ENCODE peak calls at places on chromosomes 11 and 22, in ten cellular contexts. H is left ventricle myocardium inferior, T is suprapubic skin, R is neural progenitor cell, F is mammary epithelial cell, A is foreskin fibroblast, X is heart left ventricle, I is epithelial cell of esophagus, S is IMR-90, Y is cardiac muscle cell. G is an unnamed sample.

GRCh38 chr11:14500181-14500651 is 605 bp upstream of the COPB1 start:
- DNase-seq in R (peak; percentile 24), S (peak; percentile 68), A (peak; percentile 60), Y (peak; percentile 42), H (peak; percentile 50), I (peak; percentile 61), F (peak; percentile 40), T (no peak), X (no peak), G (peak; percentile 47)

GRCh38 chr11:77821349-77821851 is 456 bp downstream of the AAMDC start:
- DNase-seq in T (no peak), R (no peak), Y (peak; percentile 55), F (peak; percentile 33), A (peak; percentile 18), S (peak; percentile 40), H (peak; percentile 21), X (peak; percentile 55), I (peak; percentile 27), G (peak; percentile 32)

GRCh38 chr11:130592056-130592455 is 143.6 kb downstream of the ADAMTS15 start:
- DNase-seq in F (peak; percentile 68), S (peak; percentile 57), T (no peak), Y (no peak), A (no peak), I (peak; percentile 64), X (no peak), R (no peak), H (no peak), G (peak; percentile 18)

GRCh38 chr11:80007616-80008015 is 566.8 kb upstream of the TENM4 start:
- DNase-seq in R (no peak), S (no peak), A (no peak), T (no peak), H (no peak), Y (no peak), X (no peak), I (peak; percentile 2), F (peak; percentile 23), G (no peak)

GRCh38 chr11:117595440-117595839 is 201.6 kb downstream of the DSCAML1 start:
- DNase-seq in A (no peak), T (no peak), X (no peak), H (no peak), R (no peak), Y (no peak), I (no peak), F (no peak), S (no peak), G (no peak)

GRCh38 chr11:17559341-17560087 is 12.5 kb downstream of the OTOG start:
- DNase-seq in F (no peak), R (no peak), S (no peak), I (no peak), A (no peak), T (no peak), X (no peak), Y (no peak), H (no peak), G (no peak)

GRCh38 chr11:68033708-68034045 is 3.2 kb downstream of the NDUFS8 start:
- DNase-seq in R (no peak), A (no peak), T (no peak), Y (no peak), X (no peak), F (no peak), I (no peak), S (no peak), H (peak; percentile 71), G (no peak)

GRCh38 chr11:30478923-30479322 is 107.2 kb downstream of the MPPED2 start:
- DNase-seq in X (peak; percentile 62), S (no peak), A (no peak), F (no peak), I (no peak), Y (peak; percentile 49), T (no peak), R (peak; percentile 16), H (peak; percentile 59), G (no peak)

GRCh38 chr11:55726715-55727324 is 46.4 kb upstream of the OR5D13 start:
- DNase-seq in I (no peak), X (no peak), Y (no peak), A (no peak), R (no peak), T (no peak), H (no peak), S (no peak), F (no peak), G (no peak)

GRCh38 chr11:6695377-6695776 is 12.2 kb upstream of the MRPL17 start:
- DNase-seq in F (no peak), T (no peak), Y (no peak), H (no peak), X (no peak), R (no peak), S (peak; percentile 60), I (no peak), A (peak; percentile 82), G (peak; percentile 33)

GRCh38 chr11:11579012-11579755 is 42.6 kb downstream of the GALNT18 start:
- DNase-seq in Y (no peak), I (no peak), S (no peak), T (no peak), F (no peak), H (peak; percentile 36), A (no peak), X (no peak), R (no peak), G (no peak)

GRCh38 chr22:19822301-19823117 is 32.2 kb downstream of the GNB1L start:
- DNase-seq in F (no peak), T (peak; percentile 57), I (no peak), X (peak; percentile 46), Y (peak; percentile 14), S (no peak), H (no peak), R (no peak), A (no peak), G (no peak)

GRCh38 chr11:113554531-113554930 is 79.3 kb upstream of the DRD2 start:
- DNase-seq in H (no peak), Y (no peak), S (no peak), I (peak; percentile 23), R (no peak), F (no peak), T (no peak), A (no peak), X (no peak), G (no peak)

GRCh38 chr11:113551645-113552044 is 76.4 kb upstream of the DRD2 start:
- DNase-seq in S (no peak), X (no peak), Y (no peak), R (no peak), A (no peak), I (no peak), T (no peak), H (no peak), F (no peak), G (no peak)

GRCh38 chr11:113553905-113554304 is 78.7 kb upstream of the DRD2 start:
- DNase-seq in I (no peak), Y (peak; percentile 26), A (no peak), T (no peak), F (no peak), X (no peak), H (no peak), S (no peak), R (peak; percentile 31), G (no peak)

GRCh38 chr11:113552271-113552670 is 77.1 kb upstream of the DRD2 start:
- DNase-seq in T (no peak), A (no peak), Y (no peak), X (no peak), S (no peak), F (no peak), R (no peak), H (no peak), I (no peak), G (no peak)

GRCh38 chr11:113553235-113553634 is 78.0 kb upstream of the DRD2 start:
- DNase-seq in I (peak; percentile 76), A (peak; percentile 52), H (no peak), Y (no peak), S (peak; percentile 89), T (no peak), X (no peak), R (peak; percentile 59), F (peak; percentile 85), G (peak; percentile 89)
- H3K4me3 ChIP-seq in I (no peak overlapping the region), A (no peak overlapping the region), H (no peak overlapping the region), Y (no peak overlapping the region), S (no peak overlapping the region), T (no peak overlapping the region), X (no peak overlapping the region), R (no peak overlapping the region), F (no peak overlapping the region), G (no peak overlapping the region)

DNA sequence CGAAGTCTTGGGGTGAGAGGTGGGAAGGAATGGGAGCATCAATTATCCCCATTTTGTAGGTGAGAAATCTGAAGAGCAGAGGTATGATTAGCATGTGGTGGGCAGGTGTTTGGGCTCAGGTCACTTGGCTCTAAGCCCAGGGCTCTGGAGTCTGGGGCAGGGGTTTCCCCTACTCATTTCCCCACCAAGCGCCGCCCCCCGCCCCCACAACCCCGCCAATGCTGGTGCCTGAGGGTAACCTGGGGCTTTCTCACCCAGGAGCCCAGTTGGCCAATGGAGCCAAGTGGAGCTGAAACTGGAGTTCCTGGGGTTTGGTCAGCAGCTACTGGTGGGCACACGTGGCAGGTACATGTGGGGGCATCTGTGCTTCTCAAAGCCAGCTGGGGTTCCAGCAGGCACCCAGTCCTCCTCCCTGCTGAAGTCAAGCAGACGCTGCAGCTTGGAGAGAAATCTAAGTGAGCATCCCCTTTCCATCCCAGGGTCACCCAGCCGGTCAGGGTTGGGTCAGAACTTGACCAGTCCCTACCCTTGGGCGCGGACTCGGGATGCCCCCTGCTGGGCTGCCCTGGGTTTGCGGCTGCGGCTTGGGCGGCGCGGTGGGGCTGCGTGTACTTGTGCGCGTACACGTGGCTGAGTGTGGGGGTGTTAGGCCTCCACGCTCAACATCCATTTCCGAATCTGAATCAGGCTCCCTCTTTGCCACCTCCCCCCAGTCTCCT is 1.6 kb upstream of the CHRM1 start:
- DNase-seq in F (no peak), T (no peak), R (peak; percentile 40), Y (no peak), A (no peak), X (no peak), H (no peak), S (no peak), I (no peak), G (no peak)
- TF ChIP-seq CTCF in F (peak; percentile 20), T (peak; percentile 15), R (peak; percentile 40), Y (peak; percentile 63), A (peak; percentile 13), X (no peak), H (peak; percentile 37), S (peak; percentile 40), I (peak; percentile 35), G (peak; percentile 70)

DNA sequence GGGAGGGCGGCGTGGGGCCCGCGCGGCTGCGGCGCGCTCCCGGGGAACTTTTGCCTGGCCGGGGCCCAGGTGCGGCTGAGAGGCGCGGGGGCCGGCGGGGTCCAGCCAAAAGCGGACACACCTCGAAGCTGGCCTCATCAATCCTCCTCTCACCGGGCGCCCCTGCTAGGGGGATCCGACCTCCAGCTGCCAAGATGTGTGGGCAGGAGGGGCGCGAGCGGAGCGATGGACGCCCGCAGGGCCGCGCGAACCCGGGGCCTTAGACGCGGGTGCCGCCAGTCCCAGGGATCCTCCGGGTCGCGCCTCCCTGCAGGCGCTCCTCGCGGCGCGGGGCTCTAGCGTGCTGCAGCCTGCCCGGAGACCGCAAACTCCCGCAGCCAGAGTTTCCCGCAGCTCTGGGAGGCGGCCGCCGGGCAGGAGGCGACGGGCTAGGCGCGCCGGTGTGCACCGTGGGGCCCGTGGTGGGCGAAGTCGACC is 785 bp downstream of the IGSF9B start:
- DNase-seq in F (no peak), A (no peak), X (peak; percentile 58), Y (peak; percentile 30), S (no peak), T (no peak), I (no peak), H (no peak), R (peak; percentile 59), G (no peak)
- H3K4me3 ChIP-seq in F (peak overlapping the region; percentile 66), A (no peak overlapping the region), X (peak overlapping the region; percentile 58), Y (peak overlapping the region; percentile 50), S (no peak overlapping the region), T (peak overlapping the region; percentile 64), I (no peak overlapping the region), H (peak overlapping the region; percentile 81), R (peak overlapping the region; percentile 92), G (no peak overlapping the region)

GRCh38 chr11:71410363-71410966 is 37.7 kb downstream of the DHCR7 start:
- DNase-seq in T (no peak), I (no peak), Y (no peak), F (no peak), A (no peak), H (no peak), R (no peak), X (no peak), S (no peak), G (no peak)
- TF ChIP-seq CTCF in T (no peak), I (no peak), Y (no peak), F (no peak), A (no peak), H (no peak), R (no peak), X (no peak), S (no peak), G (no peak)

G was measured in brain microvascular endothelial cell.